ENCODE peak calls at places on chromosomes 13 and 19, in seven cellular contexts. Z is transverse colon, C is tibial artery, M is breast epithelium, X is MCF 10A, V is A549, U is esophagus squamous epithelium. Q is an unnamed sample.

GRCh38 chr13:112455476-112456059 is 79.4 kb downstream of the SPACA7 start:
- DNase-seq in Z (no peak), C (peak; percentile 7), M (no peak), X (no peak), V (no peak), U (no peak), Q (no peak)

GRCh38 chr13:46593403-46593802 is 40.4 kb downstream of the LRCH1 start:
- DNase-seq in Z (no peak), C (no peak), M (no peak), X (no peak), V (no peak), U (no peak), Q (no peak)

GRCh38 chr19:35153701-35154534 is 617 bp upstream of the FXYD5 start:
- DNase-seq in Z (peak; percentile 56), C (no peak), M (no peak), X (peak; percentile 63), V (peak; percentile 95), U (no peak), Q (peak; percentile 75)

GRCh38 chr13:94419304-94419943 is 60.1 kb downstream of the DCT start:
- DNase-seq in Z (no peak), C (no peak), M (no peak), X (peak; percentile 40), V (no peak), U (no peak), Q (no peak)

GRCh38 chr19:38152461-38153379 is 71.3 kb downstream of the DPF1 start:
- DNase-seq in Z (no peak), C (no peak), M (no peak), X (no peak), V (no peak), U (no peak), Q (no peak)

GRCh38 chr13:95133498-95133897 is 167.8 kb downstream of the ABCC4 start:
- DNase-seq in Z (no peak), C (no peak), M (no peak), X (no peak), V (no peak), U (no peak), Q (no peak)

GRCh38 chr13:49308977-49309408 is 61.3 kb downstream of the CDADC1 start:
- DNase-seq in Z (no peak), C (peak; percentile 53), M (no peak), X (no peak), V (no peak), U (no peak), Q (no peak)

GRCh38 chr19:47891923-47892666 is 6.0 kb upstream of the SULT2A1 start:
- DNase-seq in Z (no peak), C (no peak), M (no peak), X (no peak), V (no peak), U (no peak), Q (peak; percentile 13)

GRCh38 chr19:13044160-13044853 is 49.0 kb downstream of the NFIX start:
- DNase-seq in Z (no peak), C (no peak), M (no peak), X (no peak), V (no peak), U (no peak), Q (no peak)

GRCh38 chr13:42066542-42066941 is 18.1 kb downstream of the DGKH start:
- DNase-seq in Z (no peak), C (no peak), M (no peak), X (no peak), V (no peak), U (no peak), Q (no peak)

GRCh38 chr13:51688937-51689336 is 104.7 kb downstream of the WDFY2 start:
- DNase-seq in Z (no peak), C (no peak), M (no peak), X (no peak), V (no peak), U (no peak), Q (no peak)

GRCh38 chr13:41917641-41918040 is 43.3 kb downstream of the VWA8 start:
- DNase-seq in Z (no peak), C (no peak), M (no peak), X (no peak), V (no peak), U (no peak), Q (no peak)

GRCh38 chr13:81017525-81018152 is 676.7 kb upstream of the SPRY2 start:
- DNase-seq in Z (no peak), C (no peak), M (no peak), X (peak; percentile 61), V (peak; percentile 17), U (no peak), Q (no peak)

GRCh38 chr13:101925731-101926130 is 473.3 kb downstream of the ITGBL1 start:
- DNase-seq in Z (no peak), C (no peak), M (no peak), X (no peak), V (no peak), U (no peak), Q (no peak)

GRCh38 chr13:106291006-106291405 is 244.5 kb downstream of the EFNB2 start:
- DNase-seq in Z (no peak), C (no peak), M (no peak), X (peak; percentile 36), V (no peak), U (no peak), Q (no peak)

GRCh38 chr13:95533545-95534135 is 18.9 kb upstream of the CLDN10 start:
- DNase-seq in Z (peak; percentile 15), C (no peak), M (no peak), X (peak; percentile 27), V (no peak), U (no peak), Q (peak; percentile 38)

GRCh38 chr13:111280666-111281577 is 39.5 kb upstream of the TEX29 start:
- DNase-seq in Z (no peak), C (no peak), M (no peak), X (no peak), V (no peak), U (no peak), Q (no peak)

GRCh38 chr13:76764916-76765315 is 121.3 kb downstream of the KCTD12 start:
- DNase-seq in Z (no peak), C (no peak), M (no peak), X (no peak), V (no peak), U (no peak), Q (no peak)

GRCh38 chr13:25752957-25753540 is 298.8 kb downstream of the SHISA2 start:
- DNase-seq in Z (peak; percentile 35), C (peak; percentile 75), M (no peak), X (peak; percentile 88), V (no peak), U (no peak), Q (no peak)

GRCh38 chr19:58544591-58545285 is 874 bp downstream of the TRIM28 start:
- DNase-seq in Z (no peak), C (no peak), M (no peak), X (peak; percentile 42), V (peak; percentile 75), U (no peak), Q (peak; percentile 79)

GRCh38 chr19:10699650-10700335 is 1.4 kb upstream of the QTRT1 start:
- DNase-seq in Z (peak; percentile 70), C (no peak), M (no peak), X (peak; percentile 73), V (peak; percentile 40), U (no peak), Q (peak; percentile 59)

GRCh38 chr13:113670541-113670940 is 3.5 kb downstream of the GRK1 start:
- DNase-seq in Z (peak; percentile 3), C (peak; percentile 13), M (peak; percentile 39), X (no peak), V (no peak), U (no peak), Q (no peak)

GRCh38 chr13:29505950-29506349 is 89.5 kb downstream of the SLC7A1 start:
- DNase-seq in Z (no peak), C (no peak), M (no peak), X (no peak), V (no peak), U (no peak), Q (no peak)

GRCh38 chr19:5086725-5087439 is 118.0 kb downstream of the KDM4B start:
- DNase-seq in Z (no peak), C (no peak), M (no peak), X (no peak), V (peak; percentile 9), U (no peak), Q (no peak)

GRCh38 chr19:29858000-29858596 is 46.3 kb downstream of the CCNE1 start:
- DNase-seq in Z (peak; percentile 34), C (no peak), M (peak; percentile 53), X (peak; percentile 38), V (peak; percentile 60), U (no peak), Q (no peak)

DNA sequence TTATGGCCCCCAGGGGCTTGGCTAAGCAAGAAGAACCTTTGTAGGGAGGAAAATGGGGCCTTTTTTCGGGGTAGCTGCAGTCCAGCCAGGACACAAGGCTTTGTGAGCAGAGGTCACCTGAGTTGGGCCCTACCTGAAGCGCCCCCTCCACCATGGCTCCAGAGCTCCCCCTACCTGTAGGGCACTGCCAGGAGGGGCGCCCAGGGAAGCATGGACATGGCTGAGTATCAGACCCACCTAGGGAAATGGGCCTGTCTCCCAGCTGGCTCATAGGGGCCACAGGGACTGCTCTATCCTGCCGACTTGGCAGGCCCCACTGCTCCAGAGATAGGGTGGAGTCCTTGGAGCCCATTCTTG is 9.0 kb upstream of the CEBPA start:
- DNase-seq in Z (peak; percentile 60), C (no peak), M (no peak), X (no peak), V (no peak), U (no peak), Q (no peak)
- TF ChIP-seq CTCF in Z (peak; percentile 45), C (no peak), M (no peak), X (no peak), V (peak; percentile 48), U (peak; percentile 5), Q (no peak)

DNA sequence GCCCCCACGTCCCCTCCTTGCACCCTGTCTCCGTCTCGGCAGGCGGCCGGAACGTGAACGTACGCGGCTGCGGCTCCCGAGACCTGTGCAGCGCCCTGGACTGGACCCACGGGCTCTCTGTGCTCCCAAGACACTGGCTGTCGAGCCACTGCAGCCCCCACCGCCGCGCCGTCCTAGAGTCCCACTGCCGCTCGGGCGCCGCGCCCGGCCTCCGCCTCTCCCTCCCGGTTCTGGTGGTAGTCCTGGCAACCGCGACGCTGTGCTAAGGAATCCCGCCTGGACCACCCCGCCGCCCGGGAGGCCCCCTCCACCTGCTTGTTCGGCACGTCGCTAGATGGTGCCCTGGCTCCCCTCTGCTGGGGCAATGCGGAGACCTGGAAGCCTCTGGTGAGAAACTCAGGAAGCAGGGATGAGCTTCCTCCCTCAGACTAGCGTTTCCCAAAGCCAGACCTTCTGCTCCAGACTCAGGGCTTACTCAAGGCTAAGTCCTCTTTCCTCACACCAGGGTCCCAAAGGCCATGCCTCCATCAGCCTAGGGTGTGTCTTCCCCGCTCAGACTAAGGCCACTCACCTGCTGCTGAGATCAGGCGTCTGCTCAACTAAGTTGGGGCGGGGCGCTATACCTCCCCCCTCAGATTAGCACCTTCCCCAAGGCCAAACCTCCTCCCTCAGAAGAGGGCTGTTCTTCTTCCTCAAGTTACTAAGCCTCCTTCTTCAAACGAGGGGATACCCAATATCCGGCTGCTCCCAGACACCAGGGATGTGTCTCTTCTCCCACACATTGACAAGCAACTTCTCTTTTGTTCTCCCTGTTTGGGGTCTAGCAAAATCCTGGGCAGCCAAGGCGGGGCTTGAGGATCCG is 16.1 kb upstream of the IRGC start:
- DNase-seq in Z (peak; percentile 48), C (no peak), M (no peak), X (no peak), V (no peak), U (no peak), Q (peak; percentile 36)
- TF ChIP-seq CTCF in Z (no peak), C (no peak), M (no peak), X (no peak), V (no peak), U (no peak), Q (no peak)

GRCh38 chr13:91572944-91573535 is 174.6 kb downstream of the GPC5 start:
- DNase-seq in Z (no peak), C (no peak), M (no peak), X (peak; percentile 31), V (no peak), U (no peak), Q (no peak)
- TF ChIP-seq CTCF in Z (no peak), C (no peak), M (no peak), X (no peak), V (no peak), U (no peak), Q (no peak)

GRCh38 chr19:33860691-33861090 is 64.0 kb downstream of the KCTD15 start:
- DNase-seq in Z (no peak), C (no peak), M (no peak), X (no peak), V (no peak), U (no peak), Q (no peak)
- TF ChIP-seq CTCF in Z (no peak), C (no peak), M (no peak), X (no peak), V (no peak), U (no peak), Q (no peak)